ENCODE peak calls at places on chromosomes 1 and 21, in four cellular contexts. A is body of pancreas, Q is NT2/D1, S is GM23248. G is an unnamed sample. For H3K4me1 and H3K27me3, the result is how much of the 10 kb centered on the place peaks cover.

GRCh38 chr1:65178235-65178634 is 30.2 kb downstream of the AK4 start:
- DNase-seq in Q (no peak), S (no peak), A (no peak), G (no peak)

GRCh38 chr1:226690460-226690982 is 48.6 kb downstream of the ITPKB start:
- DNase-seq in Q (no peak), A (no peak), S (no peak), G (no peak)

GRCh38 chr1:9920606-9921005 is 10.5 kb upstream of the CTNNBIP1 start:
- DNase-seq in Q (no peak), A (no peak), S (no peak), G (no peak)

GRCh38 chr1:244212792-244213475 is 161.9 kb downstream of the ZBTB18 start:
- DNase-seq in S (no peak), Q (no peak), A (no peak), G (no peak)

GRCh38 chr1:20726932-20727745 is 5.4 kb downstream of the SH2D5 start:
- DNase-seq in Q (no peak), A (no peak), S (no peak), G (no peak)

GRCh38 chr21:31543191-31543590 is 116.3 kb upstream of the SOD1 start:
- DNase-seq in S (no peak), A (no peak), Q (no peak), G (no peak)

GRCh38 chr1:161962094-161962887 is 61.4 kb downstream of the OLFML2B start:
- DNase-seq in S (peak), A (no peak), Q (peak), G (no peak)

GRCh38 chr1:229230893-229231753 is 39.8 kb upstream of the RAB4A start:
- DNase-seq in A (no peak), Q (peak), S (no peak), G (no peak)

GRCh38 chr1:227919916-227920315 is 27.8 kb downstream of the WNT9A start:
- DNase-seq in A (no peak), Q (no peak), S (no peak), G (no peak)

GRCh38 chr1:226548281-226549093 is at the start of gene STUM:
- DNase-seq in Q (no peak), S (peak), A (peak), G (no peak)

GRCh38 chr1:244104309-244105060 is 53.4 kb downstream of the ZBTB18 start:
- DNase-seq in S (peak), A (no peak), Q (no peak), G (no peak)

GRCh38 chr1:231694081-231694443 is 67.5 kb downstream of the DISC1 start:
- DNase-seq in A (no peak), S (no peak), Q (no peak), G (no peak)

GRCh38 chr1:26826261-26827201 is at the start of gene ZDHHC18:
- DNase-seq in A (peak), S (peak), Q (peak), G (peak)

GRCh38 chr1:88557044-88557443 is 127.0 kb upstream of the PKN2 start:
- DNase-seq in Q (no peak), A (no peak), S (no peak), G (no peak)

GRCh38 chr1:17370618-17371017 is 1.4 kb upstream of the PADI6 start:
- DNase-seq in A (no peak), S (no peak), Q (no peak), G (no peak)

GRCh38 chr1:34681481-34682451 is 73.1 kb upstream of the GJB5 start:
- DNase-seq in A (peak), S (peak), Q (peak), G (no peak)

GRCh38 chr1:183841950-183842816 is 37.3 kb downstream of the RGL1 start:
- DNase-seq in S (peak), Q (no peak), A (no peak), G (no peak)

GRCh38 chr1:247415423-247416361 is at the start of gene NLRP3:
- DNase-seq in Q (no peak), S (peak), A (peak), G (peak)

GRCh38 chr1:143735764-143736461 is 235.9 kb downstream of the FAM72C start:
- DNase-seq in A (no peak), S (peak), Q (no peak), G (peak)

GRCh38 chr1:94757931-94758330 is 62.2 kb upstream of the SLC44A3 start:
- DNase-seq in S (no peak), Q (peak), A (peak), G (no peak)

GRCh38 chr1:27109103-27109822 is 45.7 kb downstream of the SLC9A1 start:
- DNase-seq in S (peak), A (peak), Q (peak), G (no peak)

GRCh38 chr1:225887030-225887314 is 2.0 kb downstream of the LEFTY1 start:
- DNase-seq in Q (no peak), S (no peak), A (no peak), G (no peak)

GRCh38 chr1:39825432-39825941 is 36.8 kb upstream of the BMP8B start:
- DNase-seq in Q (no peak), S (no peak), A (peak), G (no peak)

GRCh38 chr1:77536813-77537212 is 145.6 kb downstream of the ZZZ3 start:
- DNase-seq in A (no peak), Q (no peak), S (peak), G (no peak)

GRCh38 chr1:239999170-239999569 is 92.5 kb upstream of the FMN2 start:
- DNase-seq in Q (no peak), A (no peak), S (no peak), G (no peak)

GRCh38 chr21:29523646-29524045 is 224.9 kb downstream of the BACH1 start:
- DNase-seq in Q (no peak), A (peak), S (peak), G (no peak)

GRCh38 chr1:222443566-222443965 is 104.3 kb downstream of the HHIPL2 start:
- DNase-seq in Q (no peak), S (no peak), A (no peak), G (no peak)

GRCh38 chr1:89725016-89725380 is 92.1 kb downstream of the LRRC8C start:
- DNase-seq in S (peak), Q (no peak), A (peak), G (no peak)

DNA sequence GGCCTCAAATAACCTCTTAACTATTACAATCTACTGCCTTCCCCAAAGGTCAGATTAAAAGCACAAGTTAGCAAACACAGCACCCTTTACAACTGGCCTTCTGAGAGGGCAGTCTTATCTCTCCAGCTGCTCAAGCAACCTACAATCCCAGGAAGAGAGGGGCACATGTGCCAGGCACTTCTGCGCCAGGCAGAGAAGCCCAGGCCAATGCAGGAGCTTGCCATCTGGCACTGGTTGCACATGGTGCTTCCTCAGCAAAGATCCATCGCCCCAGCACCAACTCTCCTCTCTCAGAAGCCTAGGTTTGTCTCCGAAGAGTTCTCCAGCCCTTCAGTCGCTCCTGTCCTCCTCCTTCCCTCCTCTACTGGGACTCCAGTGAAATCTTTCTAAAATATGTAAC is 2.5 kb downstream of the STK40 start:
- DNase-seq in Q (no peak), A (peak), S (no peak), G (no peak)
- H3K4me1 ChIP-seq in Q (under half), A (half or more), S (under half), G (half or more)

DNA sequence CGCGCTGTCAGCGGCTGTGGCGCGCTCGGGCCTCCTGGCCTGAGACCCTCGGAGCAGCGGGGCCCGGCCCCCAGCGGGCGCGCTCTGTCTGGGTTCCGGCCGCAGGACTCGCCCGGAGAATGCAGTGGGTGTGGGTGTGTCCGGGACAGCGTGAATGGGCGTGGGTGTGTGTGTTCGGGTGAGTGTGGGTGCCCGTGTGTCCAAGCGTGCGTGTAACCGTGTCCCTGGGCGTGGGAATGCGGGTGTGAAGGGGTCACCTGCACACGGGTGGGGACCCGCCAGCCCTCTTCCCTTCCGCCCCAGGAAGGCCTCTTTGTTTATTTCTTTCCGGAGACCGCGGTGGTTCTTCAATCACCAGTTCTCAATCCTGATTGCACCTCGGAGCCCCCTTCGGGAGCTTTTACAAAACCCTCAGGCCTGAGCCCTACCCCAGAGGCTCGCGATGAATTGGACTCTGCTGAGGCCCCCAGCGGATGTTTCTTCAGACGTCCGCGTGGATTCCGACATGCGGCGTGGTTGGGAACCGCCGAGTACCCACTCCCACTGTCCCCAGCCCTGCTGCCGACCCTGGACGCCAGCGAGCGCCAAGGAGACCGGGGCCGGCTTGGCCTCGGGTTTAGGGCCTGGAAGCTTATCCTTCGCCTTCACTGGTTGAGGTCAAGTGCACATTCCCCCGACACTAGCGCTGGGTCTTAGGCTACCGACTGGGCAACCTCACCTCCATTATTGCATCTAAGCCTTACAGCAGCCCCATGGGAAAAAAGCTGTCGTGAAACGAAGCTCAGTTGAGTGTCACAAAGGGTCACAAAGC is 19.3 kb downstream of the SERTAD4 start:
- DNase-seq in S (no peak), Q (no peak), A (no peak), G (no peak)
- H3K27me3 ChIP-seq in S (under half), Q (under half), A (under half), G (under half)

GRCh38 chr1:14064649-14065442 is 364.9 kb downstream of the PRDM2 start:
- DNase-seq in S (no peak), Q (no peak), A (no peak), G (no peak)
- H3K4me1 ChIP-seq in S (under half), Q (under half), A (under half), G (under half)

DNA sequence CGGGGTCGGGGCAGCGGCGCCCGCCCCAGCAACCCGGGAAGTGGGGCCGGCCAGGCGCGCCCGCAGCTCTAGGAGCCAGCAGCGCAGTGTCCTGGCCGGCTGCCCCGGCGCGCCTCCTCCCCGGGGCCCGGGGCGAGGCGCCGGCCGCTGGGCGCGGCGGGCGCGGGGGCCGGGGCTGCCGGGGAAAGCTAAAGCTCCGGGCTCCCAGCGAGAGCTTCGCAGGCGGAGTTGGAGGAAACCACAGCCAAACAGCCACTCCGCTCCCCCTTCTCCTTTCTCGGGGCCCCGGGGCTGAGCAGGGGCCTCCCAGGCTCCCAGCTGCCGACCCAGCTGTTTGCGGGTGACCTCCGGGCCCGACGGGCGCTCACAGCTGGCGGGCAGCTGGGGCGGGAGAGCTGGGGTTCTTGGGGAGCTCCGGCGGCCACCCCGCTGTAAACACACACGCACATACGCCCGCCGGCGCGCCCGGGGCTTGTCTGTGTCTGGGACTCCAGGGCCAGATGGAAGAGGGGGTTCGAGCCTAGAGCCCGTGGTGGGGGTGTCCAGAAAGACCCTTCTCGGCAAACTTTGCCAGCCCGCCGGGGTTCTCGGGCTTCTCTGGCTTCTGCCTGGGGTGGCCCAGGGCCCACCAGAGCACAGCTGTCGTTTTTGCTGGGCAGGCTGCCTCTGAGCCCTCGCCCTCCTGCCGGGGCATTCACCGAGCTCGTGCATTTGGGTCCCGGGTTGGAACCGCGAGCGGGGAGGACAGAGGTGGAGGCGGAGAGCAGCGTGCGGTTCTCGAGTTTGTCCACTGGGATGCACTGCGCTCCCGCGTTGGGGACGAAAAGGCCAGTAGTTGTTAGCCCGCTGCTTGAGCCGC is 1.5 kb downstream of the AJAP1 start:
- DNase-seq in S (peak), Q (no peak), A (peak), G (no peak)
- H3K27me3 ChIP-seq in S (under half), Q (under half), A (under half), G (half or more)

DNA sequence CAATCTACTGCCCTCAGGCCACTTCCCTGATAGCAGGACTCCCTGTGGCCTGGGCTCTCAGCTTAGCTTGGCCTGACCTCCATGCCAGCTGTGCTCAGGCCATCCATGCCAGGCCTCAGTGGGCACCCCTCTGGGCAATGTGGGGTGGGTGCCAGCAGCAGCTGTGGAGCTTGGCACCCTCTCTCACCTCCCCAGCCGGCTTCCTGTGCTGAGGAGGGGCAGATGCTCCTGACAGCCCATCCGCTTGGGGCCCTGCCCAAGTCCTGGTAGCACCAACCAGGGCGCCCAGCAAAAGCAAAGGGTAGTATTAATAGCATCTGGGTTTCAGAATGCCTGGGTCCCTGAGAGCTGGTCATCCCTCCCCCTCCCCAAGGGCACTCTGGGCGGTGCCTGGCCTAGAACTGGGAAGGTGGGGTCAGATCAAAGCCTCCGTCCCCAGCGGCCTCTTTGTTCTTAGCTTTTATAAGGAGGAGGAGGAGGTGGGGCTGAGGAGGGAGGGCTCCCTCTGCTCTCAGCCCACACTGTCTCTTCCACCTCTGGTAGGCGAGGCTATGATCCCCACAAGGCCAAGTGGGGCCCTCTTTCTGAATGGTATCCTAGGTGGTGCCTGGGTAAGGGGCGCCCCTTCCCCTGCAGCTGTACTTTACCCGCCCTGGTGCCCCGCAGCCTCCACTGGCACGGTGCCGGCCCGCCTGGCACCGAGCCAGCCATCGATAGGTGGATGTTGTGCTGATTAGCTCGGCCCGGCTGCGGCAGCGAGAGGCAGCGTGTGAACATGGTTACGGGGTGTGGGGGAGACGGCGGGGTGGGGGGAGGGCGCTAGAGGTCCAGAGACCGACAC is 6.2 kb downstream of the EFNA4 start:
- DNase-seq in S (no peak), A (no peak), Q (no peak), G (no peak)
- H3K4me1 ChIP-seq in S (under half), A (under half), Q (under half), G (under half)

DNA sequence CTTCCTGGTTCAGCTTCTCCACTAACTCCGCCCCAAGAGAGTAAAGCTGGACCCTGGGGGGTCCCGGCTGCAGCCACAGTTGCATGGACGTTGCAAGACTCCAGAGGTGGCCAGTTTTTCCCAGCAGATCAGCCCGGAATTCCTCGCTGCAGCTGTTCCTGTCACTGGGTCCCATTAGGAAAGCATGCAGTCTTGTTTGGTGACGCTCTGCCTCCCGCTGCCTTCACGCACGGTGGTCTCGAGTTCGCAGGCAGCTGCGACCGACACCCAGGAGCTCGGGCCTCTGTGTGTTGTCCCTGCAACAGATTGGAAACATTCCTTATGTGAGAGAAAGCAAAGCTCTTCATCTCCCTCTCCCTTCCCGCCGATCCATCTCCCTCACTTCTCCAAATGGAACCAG is 162.8 kb downstream of the PRDM16 start:
- DNase-seq in Q (no peak), A (no peak), S (no peak), G (no peak)
- H3K27me3 ChIP-seq in Q (under half), A (under half), S (under half), G (under half)

GRCh38 chr21:26115899-26116298 is 54.7 kb downstream of the APP start:
- DNase-seq in S (peak), A (no peak), Q (no peak), G (no peak)

GRCh38 chr21:26116456-26117011 is 54.0 kb downstream of the APP start:
- DNase-seq in A (peak), S (peak), Q (no peak), G (no peak)

GRCh38 chr21:26112979-26113378 is 57.6 kb downstream of the APP start:
- DNase-seq in S (no peak), A (peak), Q (no peak), G (no peak)

GRCh38 chr21:26117324-26117971 is 53.1 kb downstream of the APP start:
- DNase-seq in Q (no peak), A (no peak), S (peak), G (no peak)

GRCh38 chr21:26115346-26115745 is 55.2 kb downstream of the APP start:
- DNase-seq in S (no peak), A (peak), Q (no peak), G (no peak)
- H3K4me1 ChIP-seq in S (under half), A (under half), Q (under half), G (under half)

GRCh38 chr21:45493401-45494001 is 48.7 kb downstream of the SLC19A1 start:
- DNase-seq in S (no peak), A (no peak), Q (no peak), G (no peak)
- H3K27me3 ChIP-seq in S (under half), A (under half), Q (under half), G (under half)

DNA sequence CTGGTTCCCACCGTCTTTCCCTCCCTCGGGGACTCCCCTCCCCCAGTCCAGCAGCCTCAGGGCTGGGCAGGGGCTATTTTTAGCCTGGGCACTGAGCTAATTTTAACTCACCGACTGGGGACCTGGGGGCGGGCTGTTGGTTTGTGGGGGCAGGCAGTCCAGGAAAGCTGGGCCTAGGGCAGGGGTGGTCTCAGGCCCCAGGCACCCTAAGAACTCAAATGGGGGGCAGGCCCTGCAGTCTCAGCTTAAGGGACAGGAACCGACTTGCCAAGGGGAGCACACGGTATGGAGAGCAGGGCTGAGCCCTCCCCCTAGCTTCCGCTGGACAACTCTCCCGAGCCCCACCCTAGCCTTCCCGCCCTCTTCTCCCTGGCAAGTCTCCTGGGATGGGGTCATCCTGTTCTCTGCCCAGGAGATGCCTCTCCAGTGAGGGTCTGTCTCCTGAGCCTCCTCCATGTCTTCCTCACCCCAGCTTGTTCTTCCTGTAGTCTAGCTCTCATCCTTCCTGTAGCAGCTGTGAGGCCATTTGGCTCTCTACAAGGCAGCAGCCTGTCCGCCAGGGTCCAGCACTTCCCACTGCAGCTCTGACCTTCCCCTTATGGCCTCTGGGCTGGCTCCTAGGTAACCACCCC is 10.1 kb downstream of the MEF2D start:
- DNase-seq in A (peak), S (peak), Q (no peak), G (no peak)
- H3K4me1 ChIP-seq in A (half or more), S (half or more), Q (under half), G (half or more)